ENCODE peak calls at places on chromosomes 1 and 21, in nine cellular contexts. One of them, this sample, is unnamed.

GRCh38 chr1:50529510-50529909 is 106.3 kb upstream of the DMRTA2 start:
- DNase-seq in NCI-H1436: no peak
- DNase-seq in Right ventricle myocardium superior: no peak
- DNase-seq in adrenal gland: no peak
- DNase-seq in B cell: no peak
- DNase-seq in T follicular helper cell: no peak
- DNase-seq in activated T-cell treated with anti-CD3 and anti-CD28 coated beads, Interleukin-2, amount 50 U/mL, for 48 hours: no peak
- DNase-seq in retina: no peak
- DNase-seq in myocyte: no peak
- DNase-seq in this sample: no peak

GRCh38 chr1:111202366-111202706 is 1.9 kb upstream of the DENND2D start:
- DNase-seq in NCI-H1436: no peak
- DNase-seq in Right ventricle myocardium superior: no peak
- DNase-seq in adrenal gland: no peak
- DNase-seq in B cell: no peak
- DNase-seq in T follicular helper cell: no peak
- DNase-seq in activated T-cell treated with anti-CD3 and anti-CD28 coated beads, Interleukin-2, amount 50 U/mL, for 48 hours: no peak
- DNase-seq in retina: no peak
- DNase-seq in myocyte: no peak
- DNase-seq in this sample: no peak

GRCh38 chr21:32770514-32771133 is 931 bp downstream of the PAXBP1 start:
- DNase-seq in NCI-H1436: no peak
- DNase-seq in Right ventricle myocardium superior: peak
- DNase-seq in adrenal gland: peak
- DNase-seq in B cell: no peak
- DNase-seq in T follicular helper cell: no peak
- DNase-seq in activated T-cell treated with anti-CD3 and anti-CD28 coated beads, Interleukin-2, amount 50 U/mL, for 48 hours: no peak
- DNase-seq in retina: peak
- DNase-seq in myocyte: peak
- DNase-seq in this sample: no peak

GRCh38 chr1:209456878-209457277 is 126.6 kb upstream of the CAMK1G start:
- DNase-seq in NCI-H1436: peak
- DNase-seq in Right ventricle myocardium superior: no peak
- DNase-seq in adrenal gland: no peak
- DNase-seq in B cell: no peak
- DNase-seq in T follicular helper cell: no peak
- DNase-seq in activated T-cell treated with anti-CD3 and anti-CD28 coated beads, Interleukin-2, amount 50 U/mL, for 48 hours: no peak
- DNase-seq in retina: no peak
- DNase-seq in myocyte: peak
- DNase-seq in this sample: no peak

GRCh38 chr1:227895828-227896685 is 51.7 kb downstream of the WNT9A start:
- DNase-seq in NCI-H1436: no peak
- DNase-seq in Right ventricle myocardium superior: peak
- DNase-seq in adrenal gland: peak
- DNase-seq in B cell: no peak
- DNase-seq in T follicular helper cell: no peak
- DNase-seq in activated T-cell treated with anti-CD3 and anti-CD28 coated beads, Interleukin-2, amount 50 U/mL, for 48 hours: peak
- DNase-seq in retina: peak
- DNase-seq in myocyte: peak
- DNase-seq in this sample: peak

GRCh38 chr1:151537112-151537511 is 3.0 kb upstream of the TUFT1 start:
- DNase-seq in NCI-H1436: no peak
- DNase-seq in Right ventricle myocardium superior: no peak
- DNase-seq in adrenal gland: peak
- DNase-seq in B cell: no peak
- DNase-seq in T follicular helper cell: no peak
- DNase-seq in activated T-cell treated with anti-CD3 and anti-CD28 coated beads, Interleukin-2, amount 50 U/mL, for 48 hours: no peak
- DNase-seq in retina: no peak
- DNase-seq in myocyte: peak
- DNase-seq in this sample: no peak

GRCh38 chr21:42444745-42445059 is 41.0 kb downstream of the UBASH3A start:
- DNase-seq in NCI-H1436: no peak
- DNase-seq in Right ventricle myocardium superior: no peak
- DNase-seq in adrenal gland: no peak
- DNase-seq in B cell: no peak
- DNase-seq in T follicular helper cell: no peak
- DNase-seq in activated T-cell treated with anti-CD3 and anti-CD28 coated beads, Interleukin-2, amount 50 U/mL, for 48 hours: no peak
- DNase-seq in retina: no peak
- DNase-seq in myocyte: no peak
- DNase-seq in this sample: no peak

GRCh38 chr1:219544163-219544846 is 68.6 kb downstream of the ZC3H11B start:
- DNase-seq in NCI-H1436: no peak
- DNase-seq in Right ventricle myocardium superior: no peak
- DNase-seq in adrenal gland: no peak
- DNase-seq in B cell: no peak
- DNase-seq in T follicular helper cell: no peak
- DNase-seq in activated T-cell treated with anti-CD3 and anti-CD28 coated beads, Interleukin-2, amount 50 U/mL, for 48 hours: no peak
- DNase-seq in retina: no peak
- DNase-seq in myocyte: no peak
- DNase-seq in this sample: no peak

GRCh38 chr1:192225713-192226112 is 67.5 kb downstream of the RGS18 start:
- DNase-seq in NCI-H1436: no peak
- DNase-seq in Right ventricle myocardium superior: no peak
- DNase-seq in adrenal gland: no peak
- DNase-seq in B cell: no peak
- DNase-seq in T follicular helper cell: no peak
- DNase-seq in activated T-cell treated with anti-CD3 and anti-CD28 coated beads, Interleukin-2, amount 50 U/mL, for 48 hours: no peak
- DNase-seq in retina: no peak
- DNase-seq in myocyte: no peak
- DNase-seq in this sample: no peak

GRCh38 chr1:202944438-202944921 is 13.6 kb downstream of the ADIPOR1 start:
- DNase-seq in NCI-H1436: no peak
- DNase-seq in Right ventricle myocardium superior: no peak
- DNase-seq in adrenal gland: no peak
- DNase-seq in B cell: no peak
- DNase-seq in T follicular helper cell: no peak
- DNase-seq in activated T-cell treated with anti-CD3 and anti-CD28 coated beads, Interleukin-2, amount 50 U/mL, for 48 hours: no peak
- DNase-seq in retina: no peak
- DNase-seq in myocyte: no peak
- DNase-seq in this sample: no peak

GRCh38 chr1:232031156-232031555 is 404.6 kb downstream of the DISC1 start:
- DNase-seq in NCI-H1436: no peak
- DNase-seq in Right ventricle myocardium superior: no peak
- DNase-seq in adrenal gland: no peak
- DNase-seq in B cell: no peak
- DNase-seq in T follicular helper cell: no peak
- DNase-seq in activated T-cell treated with anti-CD3 and anti-CD28 coated beads, Interleukin-2, amount 50 U/mL, for 48 hours: no peak
- DNase-seq in retina: no peak
- DNase-seq in myocyte: no peak
- DNase-seq in this sample: no peak

GRCh38 chr1:53616927-53617326 is 122.0 kb downstream of the GLIS1 start:
- DNase-seq in NCI-H1436: no peak
- DNase-seq in Right ventricle myocardium superior: no peak
- DNase-seq in adrenal gland: no peak
- DNase-seq in B cell: no peak
- DNase-seq in T follicular helper cell: no peak
- DNase-seq in activated T-cell treated with anti-CD3 and anti-CD28 coated beads, Interleukin-2, amount 50 U/mL, for 48 hours: no peak
- DNase-seq in retina: no peak
- DNase-seq in myocyte: no peak
- DNase-seq in this sample: no peak

GRCh38 chr1:16115468-16116363 is 40.2 kb downstream of the EPHA2 start:
- DNase-seq in NCI-H1436: no peak
- DNase-seq in Right ventricle myocardium superior: no peak
- DNase-seq in adrenal gland: no peak
- DNase-seq in B cell: no peak
- DNase-seq in T follicular helper cell: no peak
- DNase-seq in activated T-cell treated with anti-CD3 and anti-CD28 coated beads, Interleukin-2, amount 50 U/mL, for 48 hours: no peak
- DNase-seq in retina: peak
- DNase-seq in myocyte: no peak
- DNase-seq in this sample: no peak

GRCh38 chr1:169577981-169578738 is 8.1 kb downstream of the F5 start:
- DNase-seq in NCI-H1436: no peak
- DNase-seq in Right ventricle myocardium superior: no peak
- DNase-seq in adrenal gland: no peak
- DNase-seq in B cell: no peak
- DNase-seq in T follicular helper cell: no peak
- DNase-seq in activated T-cell treated with anti-CD3 and anti-CD28 coated beads, Interleukin-2, amount 50 U/mL, for 48 hours: no peak
- DNase-seq in retina: no peak
- DNase-seq in myocyte: no peak
- DNase-seq in this sample: no peak

GRCh38 chr1:119544165-119544762 is 37.3 kb downstream of the HSD3B1 start:
- DNase-seq in NCI-H1436: no peak
- DNase-seq in Right ventricle myocardium superior: no peak
- DNase-seq in adrenal gland: no peak
- DNase-seq in B cell: no peak
- DNase-seq in T follicular helper cell: no peak
- DNase-seq in activated T-cell treated with anti-CD3 and anti-CD28 coated beads, Interleukin-2, amount 50 U/mL, for 48 hours: no peak
- DNase-seq in retina: no peak
- DNase-seq in myocyte: no peak
- DNase-seq in this sample: peak

GRCh38 chr21:40210251-40210650 is 343.0 kb downstream of the PCP4 start:
- DNase-seq in NCI-H1436: no peak
- DNase-seq in Right ventricle myocardium superior: no peak
- DNase-seq in adrenal gland: no peak
- DNase-seq in B cell: no peak
- DNase-seq in T follicular helper cell: no peak
- DNase-seq in activated T-cell treated with anti-CD3 and anti-CD28 coated beads, Interleukin-2, amount 50 U/mL, for 48 hours: no peak
- DNase-seq in retina: no peak
- DNase-seq in myocyte: no peak
- DNase-seq in this sample: no peak

GRCh38 chr1:56995414-56996100 is 29.7 kb upstream of the C8B start:
- DNase-seq in NCI-H1436: no peak
- DNase-seq in Right ventricle myocardium superior: no peak
- DNase-seq in adrenal gland: no peak
- DNase-seq in B cell: no peak
- DNase-seq in T follicular helper cell: no peak
- DNase-seq in activated T-cell treated with anti-CD3 and anti-CD28 coated beads, Interleukin-2, amount 50 U/mL, for 48 hours: no peak
- DNase-seq in retina: no peak
- DNase-seq in myocyte: no peak
- DNase-seq in this sample: no peak

GRCh38 chr1:66416295-66416694 is 117.7 kb upstream of the SGIP1 start:
- DNase-seq in NCI-H1436: no peak
- DNase-seq in Right ventricle myocardium superior: no peak
- DNase-seq in adrenal gland: no peak
- DNase-seq in B cell: no peak
- DNase-seq in T follicular helper cell: no peak
- DNase-seq in activated T-cell treated with anti-CD3 and anti-CD28 coated beads, Interleukin-2, amount 50 U/mL, for 48 hours: no peak
- DNase-seq in retina: no peak
- DNase-seq in myocyte: no peak
- DNase-seq in this sample: no peak

GRCh38 chr1:98046031-98046641 is 125.3 kb upstream of the DPYD start:
- DNase-seq in NCI-H1436: no peak
- DNase-seq in Right ventricle myocardium superior: peak
- DNase-seq in adrenal gland: no peak
- DNase-seq in B cell: no peak
- DNase-seq in T follicular helper cell: no peak
- DNase-seq in activated T-cell treated with anti-CD3 and anti-CD28 coated beads, Interleukin-2, amount 50 U/mL, for 48 hours: peak
- DNase-seq in retina: peak
- DNase-seq in myocyte: peak
- DNase-seq in this sample: no peak

GRCh38 chr1:201781447-201781846 is 47.5 kb upstream of the IPO9 start:
- DNase-seq in NCI-H1436: no peak
- DNase-seq in Right ventricle myocardium superior: no peak
- DNase-seq in adrenal gland: no peak
- DNase-seq in B cell: no peak
- DNase-seq in T follicular helper cell: no peak
- DNase-seq in activated T-cell treated with anti-CD3 and anti-CD28 coated beads, Interleukin-2, amount 50 U/mL, for 48 hours: no peak
- DNase-seq in retina: no peak
- DNase-seq in myocyte: no peak
- DNase-seq in this sample: no peak

GRCh38 chr1:159996653-159997052 is 35.1 kb downstream of the PIGM start:
- DNase-seq in NCI-H1436: no peak
- DNase-seq in Right ventricle myocardium superior: no peak
- DNase-seq in adrenal gland: no peak
- DNase-seq in B cell: no peak
- DNase-seq in T follicular helper cell: no peak
- DNase-seq in activated T-cell treated with anti-CD3 and anti-CD28 coated beads, Interleukin-2, amount 50 U/mL, for 48 hours: no peak
- DNase-seq in retina: no peak
- DNase-seq in myocyte: peak
- DNase-seq in this sample: no peak

GRCh38 chr1:117607471-117607870 is 1.6 kb downstream of the TENT5C start:
- DNase-seq in NCI-H1436: no peak
- DNase-seq in Right ventricle myocardium superior: no peak
- DNase-seq in adrenal gland: peak
- DNase-seq in B cell: peak
- DNase-seq in T follicular helper cell: peak
- DNase-seq in activated T-cell treated with anti-CD3 and anti-CD28 coated beads, Interleukin-2, amount 50 U/mL, for 48 hours: peak
- DNase-seq in retina: peak
- DNase-seq in myocyte: no peak
- DNase-seq in this sample: peak

GRCh38 chr1:42943166-42943565 is 15.5 kb downstream of the SLC2A1 start:
- DNase-seq in NCI-H1436: no peak
- DNase-seq in Right ventricle myocardium superior: peak
- DNase-seq in adrenal gland: peak
- DNase-seq in B cell: no peak
- DNase-seq in T follicular helper cell: no peak
- DNase-seq in activated T-cell treated with anti-CD3 and anti-CD28 coated beads, Interleukin-2, amount 50 U/mL, for 48 hours: no peak
- DNase-seq in retina: no peak
- DNase-seq in myocyte: peak
- DNase-seq in this sample: peak

GRCh38 chr1:45892068-45892785 is 88.8 kb downstream of the MAST2 start:
- DNase-seq in NCI-H1436: no peak
- DNase-seq in Right ventricle myocardium superior: no peak
- DNase-seq in adrenal gland: peak
- DNase-seq in B cell: no peak
- DNase-seq in T follicular helper cell: no peak
- DNase-seq in activated T-cell treated with anti-CD3 and anti-CD28 coated beads, Interleukin-2, amount 50 U/mL, for 48 hours: no peak
- DNase-seq in retina: no peak
- DNase-seq in myocyte: peak
- DNase-seq in this sample: no peak

GRCh38 chr1:170214980-170215910 is 69.5 kb downstream of the NTMT2 start:
- DNase-seq in NCI-H1436: no peak
- DNase-seq in Right ventricle myocardium superior: peak
- DNase-seq in adrenal gland: peak
- DNase-seq in B cell: no peak
- DNase-seq in T follicular helper cell: no peak
- DNase-seq in activated T-cell treated with anti-CD3 and anti-CD28 coated beads, Interleukin-2, amount 50 U/mL, for 48 hours: no peak
- DNase-seq in retina: no peak
- DNase-seq in myocyte: peak
- DNase-seq in this sample: no peak

GRCh38 chr1:207284209-207284892 is 37.1 kb upstream of the CD55 start:
- DNase-seq in NCI-H1436: no peak
- DNase-seq in Right ventricle myocardium superior: no peak
- DNase-seq in adrenal gland: no peak
- DNase-seq in B cell: no peak
- DNase-seq in T follicular helper cell: no peak
- DNase-seq in activated T-cell treated with anti-CD3 and anti-CD28 coated beads, Interleukin-2, amount 50 U/mL, for 48 hours: no peak
- DNase-seq in retina: no peak
- DNase-seq in myocyte: peak
- DNase-seq in this sample: no peak

GRCh38 chr1:24108334-24109165 is 3.4 kb downstream of the MYOM3 start:
- DNase-seq in NCI-H1436: no peak
- DNase-seq in Right ventricle myocardium superior: no peak
- DNase-seq in adrenal gland: peak
- DNase-seq in B cell: no peak
- DNase-seq in T follicular helper cell: no peak
- DNase-seq in activated T-cell treated with anti-CD3 and anti-CD28 coated beads, Interleukin-2, amount 50 U/mL, for 48 hours: peak
- DNase-seq in retina: no peak
- DNase-seq in myocyte: peak
- DNase-seq in this sample: peak

GRCh38 chr1:241582921-241583321 is 50.7 kb downstream of the KMO start:
- DNase-seq in NCI-H1436: no peak
- DNase-seq in Right ventricle myocardium superior: no peak
- DNase-seq in adrenal gland: no peak
- DNase-seq in B cell: no peak
- DNase-seq in T follicular helper cell: no peak
- DNase-seq in activated T-cell treated with anti-CD3 and anti-CD28 coated beads, Interleukin-2, amount 50 U/mL, for 48 hours: no peak
- DNase-seq in retina: no peak
- DNase-seq in myocyte: no peak
- DNase-seq in this sample: no peak

GRCh38 chr1:56409112-56409691 is 170.2 kb downstream of the PLPP3 start:
- DNase-seq in NCI-H1436: peak
- DNase-seq in Right ventricle myocardium superior: peak
- DNase-seq in adrenal gland: no peak
- DNase-seq in B cell: peak
- DNase-seq in T follicular helper cell: no peak
- DNase-seq in activated T-cell treated with anti-CD3 and anti-CD28 coated beads, Interleukin-2, amount 50 U/mL, for 48 hours: peak
- DNase-seq in retina: no peak
- DNase-seq in myocyte: no peak
- DNase-seq in this sample: peak

GRCh38 chr1:186513526-186513925 is 52.6 kb upstream of the PDC start:
- DNase-seq in NCI-H1436: no peak
- DNase-seq in Right ventricle myocardium superior: no peak
- DNase-seq in adrenal gland: no peak
- DNase-seq in B cell: no peak
- DNase-seq in T follicular helper cell: no peak
- DNase-seq in activated T-cell treated with anti-CD3 and anti-CD28 coated beads, Interleukin-2, amount 50 U/mL, for 48 hours: no peak
- DNase-seq in retina: no peak
- DNase-seq in myocyte: no peak
- DNase-seq in this sample: no peak

GRCh38 chr1:117842408-117843170 is 86.8 kb downstream of the GDAP2 start:
- DNase-seq in NCI-H1436: no peak
- DNase-seq in Right ventricle myocardium superior: no peak
- DNase-seq in adrenal gland: no peak
- DNase-seq in B cell: no peak
- DNase-seq in T follicular helper cell: no peak
- DNase-seq in activated T-cell treated with anti-CD3 and anti-CD28 coated beads, Interleukin-2, amount 50 U/mL, for 48 hours: no peak
- DNase-seq in retina: no peak
- DNase-seq in myocyte: peak
- DNase-seq in this sample: no peak

This sample was measured in transverse colon.